ENCODE peak calls at places on chromosomes 13 and 19, in ten cellular contexts. V, K, U, T, B, M, I, P, Y and H are unnamed samples.

GRCh38 chr13:93621051-93621450 is 394.4 kb downstream of the GPC6 start:
- DNase-seq in U (no peak), Y (no peak), B (no peak), T (no peak), M (no peak), P (no peak), I (no peak), K (no peak), V (no peak), H (no peak)

GRCh38 chr13:95233026-95233635 is 68.1 kb downstream of the ABCC4 start:
- DNase-seq in Y (no peak), P (no peak), M (no peak), U (no peak), T (no peak), V (no peak), I (no peak), K (no peak), B (no peak), H (no peak)

GRCh38 chr13:22801402-22802003 is 379.3 kb upstream of the SGCG start:
- DNase-seq in P (no peak), K (no peak), U (no peak), T (peak), V (peak), B (no peak), Y (no peak), M (no peak), I (no peak), H (no peak)

GRCh38 chr19:50975766-50976165 is 6.4 kb upstream of the KLK6 start:
- DNase-seq in I (no peak), M (peak), B (no peak), Y (no peak), T (no peak), V (no peak), K (peak), U (no peak), P (no peak), H (peak)

GRCh38 chr19:30225615-30226463 is 146.3 kb upstream of the ZNF536 start:
- DNase-seq in U (no peak), I (peak), Y (no peak), T (no peak), M (no peak), B (no peak), V (peak), K (no peak), P (no peak), H (no peak)

GRCh38 chr19:55447421-55448174 is 4.5 kb upstream of the SHISA7 start:
- DNase-seq in Y (no peak), B (no peak), M (no peak), U (no peak), I (no peak), V (peak), P (no peak), T (no peak), K (peak), H (peak)

GRCh38 chr13:62910541-62910940 is 1494.9 kb upstream of the PCDH20 start:
- DNase-seq in Y (no peak), B (no peak), T (no peak), U (no peak), M (no peak), V (no peak), P (no peak), I (no peak), K (no peak), H (no peak)

GRCh38 chr13:23378009-23378632 is 55.4 kb downstream of the SACS start:
- DNase-seq in U (no peak), Y (no peak), K (no peak), T (no peak), M (no peak), I (peak), V (no peak), B (peak), P (no peak), H (peak)

GRCh38 chr13:46614582-46614981 is 61.6 kb downstream of the LRCH1 start:
- DNase-seq in I (no peak), M (no peak), V (no peak), K (no peak), T (no peak), U (no peak), Y (no peak), P (no peak), B (no peak), H (peak)

GRCh38 chr13:76425930-76426329 is 460.3 kb downstream of the KCTD12 start:
- DNase-seq in K (no peak), V (no peak), M (no peak), U (no peak), I (no peak), P (no peak), B (no peak), T (no peak), Y (no peak), H (no peak)

GRCh38 chr19:45423589-45424190 is at the start of gene ERCC1:
- DNase-seq in U (peak), V (peak), T (peak), P (peak), B (peak), Y (peak), K (peak), M (peak), I (no peak), H (peak)

GRCh38 chr13:110541526-110541920 is 20.0 kb downstream of the RAB20 start:
- DNase-seq in T (no peak), K (no peak), Y (no peak), P (no peak), I (no peak), M (no peak), V (peak), U (no peak), B (no peak), H (no peak)

GRCh38 chr19:52778811-52779210 is 7.8 kb downstream of the ZNF600 start:
- DNase-seq in P (peak), M (no peak), U (no peak), T (no peak), I (no peak), B (no peak), V (no peak), K (no peak), Y (no peak), H (no peak)

GRCh38 chr19:56918682-56919307 is 78.3 kb upstream of the PEG3 start:
- DNase-seq in U (no peak), V (no peak), B (no peak), M (no peak), P (no peak), Y (no peak), I (no peak), T (no peak), K (no peak), H (no peak)

GRCh38 chr13:51359352-51359751 is 19.9 kb downstream of the SERPINE3 start:
- DNase-seq in K (no peak), P (no peak), Y (no peak), T (no peak), I (no peak), M (no peak), U (no peak), B (no peak), V (no peak), H (no peak)

GRCh38 chr13:98143601-98144500 is 957 bp downstream of the FARP1 start:
- DNase-seq in B (no peak), T (peak), Y (peak), P (no peak), M (peak), V (peak), I (peak), U (peak), K (peak), H (peak)

GRCh38 chr13:101618440-101619187 is 166.1 kb downstream of the ITGBL1 start:
- DNase-seq in I (no peak), V (no peak), T (no peak), B (no peak), Y (no peak), P (no peak), M (no peak), K (no peak), U (no peak), H (no peak)

GRCh38 chr13:96032717-96033116 is 20.5 kb downstream of the UGGT2 start:
- DNase-seq in V (no peak), Y (no peak), B (no peak), P (no peak), T (no peak), I (no peak), K (no peak), U (no peak), M (no peak), H (no peak)

GRCh38 chr13:113928701-113929627 is 44.9 kb downstream of the C13orf46 start:
- DNase-seq in V (no peak), K (no peak), I (peak), T (peak), U (peak), M (peak), P (no peak), B (peak), Y (peak), H (no peak)

GRCh38 chr13:44015808-44016207 is 136.1 kb downstream of the LACC1 start:
- DNase-seq in I (no peak), K (no peak), Y (no peak), B (no peak), V (no peak), T (no peak), M (no peak), P (no peak), U (no peak), H (no peak)

GRCh38 chr13:26051231-26052135 is at the start of gene SHISA2:
- DNase-seq in P (no peak), Y (no peak), T (peak), I (peak), B (no peak), M (peak), K (no peak), U (peak), V (peak), H (peak)

GRCh38 chr13:59531571-59532091 is 632.1 kb downstream of the DIAPH3 start:
- DNase-seq in M (peak), U (peak), Y (peak), P (no peak), T (peak), V (peak), B (no peak), I (peak), K (no peak), H (peak)

GRCh38 chr13:92346046-92346445 is 880.6 kb upstream of the GPC6 start:
- DNase-seq in T (no peak), P (no peak), V (peak), B (no peak), M (no peak), Y (no peak), K (no peak), I (no peak), U (no peak), H (no peak)

GRCh38 chr19:44512326-44513298 is 12.3 kb upstream of the ZNF180 start:
- DNase-seq in K (peak), V (peak), U (no peak), Y (no peak), M (peak), P (no peak), B (no peak), I (no peak), T (peak), H (peak)

GRCh38 chr19:10262771-10263170 is 8.1 kb upstream of the ICAM1 start:
- DNase-seq in Y (no peak), B (no peak), T (no peak), K (no peak), U (no peak), I (no peak), V (no peak), M (no peak), P (no peak), H (no peak)

GRCh38 chr19:2974342-2974932 is 2.9 kb upstream of the TLE6 start:
- DNase-seq in K (no peak), Y (no peak), B (no peak), U (peak), P (no peak), M (no peak), V (peak), T (peak), I (peak), H (no peak)

GRCh38 chr19:40542197-40542859 is 34.3 kb upstream of the SHKBP1 start:
- DNase-seq in K (no peak), T (peak), V (no peak), B (no peak), M (no peak), I (no peak), P (no peak), U (peak), Y (no peak), H (no peak)

GRCh38 chr13:40755082-40755755 is 15.8 kb downstream of the MRPS31 start:
- DNase-seq in T (no peak), B (no peak), K (no peak), I (no peak), P (no peak), U (no peak), Y (no peak), V (no peak), M (no peak), H (no peak)

GRCh38 chr13:40749327-40749726 is 21.7 kb downstream of the MRPS31 start:
- DNase-seq in M (no peak), V (no peak), K (no peak), U (no peak), T (no peak), I (no peak), Y (no peak), P (no peak), B (no peak), H (no peak)
- TF ChIP-seq CTCF in M (peak), V (peak), K (peak), U (no peak), T (no peak), I (no peak), Y (no peak), P (peak), B (no peak), H (peak)

GRCh38 chr19:14406645-14407331 is 12.4 kb downstream of the DDX39A start:
- DNase-seq in I (no peak), P (no peak), M (no peak), Y (peak), B (no peak), U (no peak), T (no peak), K (no peak), V (no peak), H (no peak)

GRCh38 chr19:14404322-14404721 is 14.8 kb downstream of the DDX39A start:
- DNase-seq in U (no peak), M (no peak), Y (no peak), T (no peak), B (no peak), I (no peak), K (no peak), V (no peak), P (no peak), H (no peak)

GRCh38 chr19:14407889-14408640 is 11.1 kb downstream of the DDX39A start:
- DNase-seq in M (no peak), U (no peak), B (no peak), T (no peak), Y (no peak), K (no peak), I (no peak), P (no peak), V (no peak), H (no peak)

GRCh38 chr19:14405758-14406644 is 13.1 kb downstream of the DDX39A start:
- DNase-seq in I (peak), U (peak), K (peak), V (peak), T (peak), P (peak), Y (peak), M (peak), B (peak), H (peak)

DNA sequence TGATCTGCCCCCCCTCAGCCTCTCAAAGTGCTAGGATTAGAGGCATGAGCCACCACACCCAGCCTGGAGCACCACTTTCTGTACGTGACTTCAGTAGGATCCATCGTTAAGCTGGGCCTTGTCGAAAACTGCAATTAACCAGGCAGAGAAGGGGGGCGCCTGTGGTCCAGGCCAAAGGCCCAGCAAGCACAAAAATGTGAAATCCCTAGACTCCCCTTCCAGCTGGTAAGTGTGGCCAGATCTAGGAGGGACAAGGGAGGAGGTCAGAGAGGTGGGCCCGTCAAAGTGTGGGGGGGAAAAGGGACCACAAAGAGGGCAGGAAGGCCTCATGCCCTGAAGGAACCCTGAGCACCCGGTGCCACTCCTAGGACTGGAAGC is 13.8 kb downstream of the DDX39A start:
- DNase-seq in P (no peak), B (no peak), K (no peak), U (no peak), T (no peak), V (peak), Y (no peak), M (peak), I (no peak), H (no peak)
- H3K27ac ChIP-seq in P (no peak), B (peak), K (no peak), U (peak), T (peak), V (no peak), Y (peak), M (no peak), I (no peak), H (peak)

GRCh38 chr19:48595833-48596232 is 10.7 kb upstream of the SPACA4 start:
- DNase-seq in B (no peak), K (no peak), T (no peak), U (no peak), M (no peak), I (no peak), V (no peak), Y (no peak), P (no peak), H (no peak)

GRCh38 chr19:48587387-48587786 is 19.2 kb upstream of the SPACA4 start:
- DNase-seq in Y (no peak), M (no peak), U (no peak), T (no peak), V (no peak), P (no peak), K (no peak), I (no peak), B (no peak), H (no peak)

GRCh38 chr19:48595171-48595570 is 11.4 kb upstream of the SPACA4 start:
- DNase-seq in B (no peak), Y (no peak), U (no peak), K (no peak), T (no peak), M (no peak), P (no peak), V (no peak), I (no peak), H (no peak)

GRCh38 chr19:48588670-48589399 is 17.7 kb upstream of the SPACA4 start:
- DNase-seq in K (peak), U (peak), M (peak), B (peak), Y (peak), P (peak), V (peak), I (peak), T (peak), H (peak)

GRCh38 chr19:48591021-48591420 is 15.5 kb upstream of the SPACA4 start:
- DNase-seq in U (no peak), M (no peak), Y (no peak), K (no peak), P (no peak), I (no peak), V (no peak), T (no peak), B (no peak), H (no peak)
- TF ChIP-seq CTCF in U (no peak), M (peak), Y (no peak), K (peak), P (no peak), I (no peak), V (no peak), T (no peak), B (no peak), H (no peak)

GRCh38 chr13:75153386-75153785 is 328.6 kb downstream of the TBC1D4 start:
- DNase-seq in T (no peak), P (no peak), B (no peak), Y (no peak), V (no peak), M (no peak), I (no peak), U (no peak), K (no peak), H (no peak)

GRCh38 chr13:75153834-75154233 is 328.1 kb downstream of the TBC1D4 start:
- DNase-seq in P (no peak), I (no peak), V (no peak), U (no peak), T (no peak), M (no peak), K (no peak), Y (no peak), B (no peak), H (no peak)

GRCh38 chr13:75145926-75146325 is 336.0 kb downstream of the TBC1D4 start:
- DNase-seq in M (no peak), Y (no peak), B (no peak), K (no peak), U (no peak), I (no peak), P (no peak), T (no peak), V (no peak), H (no peak)

GRCh38 chr13:75151081-75151643 is 330.8 kb downstream of the TBC1D4 start:
- DNase-seq in M (no peak), I (no peak), U (no peak), Y (no peak), B (no peak), K (no peak), T (no peak), P (no peak), V (no peak), H (no peak)

DNA sequence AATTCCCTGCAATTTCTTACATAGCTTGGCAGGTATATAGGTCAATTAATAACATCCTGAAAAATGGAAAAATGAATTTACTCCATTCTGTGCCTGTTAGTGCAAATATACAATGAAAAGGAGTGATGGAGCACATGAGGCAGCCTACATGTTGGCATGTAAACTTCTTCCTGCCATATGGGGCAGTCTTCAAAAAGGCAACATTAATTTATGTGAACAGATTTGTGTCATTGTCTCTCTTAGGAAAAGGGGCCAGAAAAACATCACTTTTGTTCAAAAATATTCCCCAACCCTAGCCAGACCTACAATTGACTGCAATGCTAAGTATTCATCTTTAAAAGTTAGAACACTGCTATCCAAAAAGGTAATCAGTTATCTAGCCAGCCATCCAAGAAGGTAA is 332.2 kb downstream of the TBC1D4 start:
- DNase-seq in Y (no peak), B (no peak), K (no peak), M (no peak), V (no peak), I (no peak), T (no peak), P (no peak), U (no peak), H (no peak)
- H3K27ac ChIP-seq in Y (no peak), B (no peak), K (no peak), M (no peak), V (no peak), I (no peak), T (no peak), P (no peak), U (no peak), H (no peak)

GRCh38 chr19:1428738-1429391 is 9.3 kb upstream of the RPS15 start:
- DNase-seq in P (no peak), Y (no peak), U (no peak), T (peak), B (no peak), V (no peak), I (no peak), M (no peak), K (no peak), H (no peak)
- TF ChIP-seq CTCF in P (no peak), Y (no peak), U (no peak), T (no peak), B (no peak), V (no peak), I (no peak), M (no peak), K (no peak), H (no peak)